ENCODE peak calls at places on chromosomes 12 and 14, in five cellular contexts. M is K562, S is body of pancreas, B is HCT116, R is uterus. W is an unnamed sample.

GRCh38 chr14:92122351-92122677 is 545 bp downstream of the CPSF2 start:
- DNase-seq in R (peak; percentile 20), M (no peak), B (no peak), S (no peak), W (no peak)

GRCh38 chr14:69708586-69709169 is 58.3 kb upstream of the SRSF5 start:
- DNase-seq in B (no peak), M (no peak), S (no peak), R (no peak), W (no peak)

GRCh38 chr14:24418492-24418873 is 11.0 kb downstream of the CBLN3 start:
- DNase-seq in R (no peak), M (no peak), B (no peak), S (peak; percentile 97), W (no peak)

GRCh38 chr12:25958254-25959068 is at the start of gene RASSF8:
- DNase-seq in S (peak; percentile 74), B (no peak), M (peak; percentile 82), R (peak; percentile 72), W (peak; percentile 84)

GRCh38 chr12:46964496-46965098 is 114.8 kb upstream of the PCED1B start:
- DNase-seq in B (no peak), S (peak; percentile 30), R (no peak), M (no peak), W (no peak)

GRCh38 chr14:60753264-60754126 is 18.9 kb downstream of the MNAT1 start:
- DNase-seq in M (no peak), S (no peak), B (no peak), R (no peak), W (no peak)

GRCh38 chr14:83873626-83874025 is 1656.3 kb upstream of the FLRT2 start:
- DNase-seq in R (no peak), B (no peak), M (no peak), S (no peak), W (no peak)

GRCh38 chr14:102629700-102630365 is 37.4 kb downstream of the RCOR1 start:
- DNase-seq in S (no peak), M (no peak), B (no peak), R (no peak), W (no peak)

GRCh38 chr12:132568301-132568700 is 42.1 kb downstream of the LRCOL1 start:
- DNase-seq in M (no peak), R (no peak), B (no peak), S (no peak), W (no peak)

GRCh38 chr12:110256780-110257431 is 24.1 kb upstream of the ATP2A2 start:
- DNase-seq in M (no peak), R (peak; percentile 39), S (peak; percentile 30), B (no peak), W (no peak)

GRCh38 chr12:18123707-18124106 is 33.7 kb upstream of the RERGL start:
- DNase-seq in S (no peak), M (no peak), B (no peak), R (no peak), W (no peak)

GRCh38 chr14:100775351-100775830 is 48.7 kb downstream of the DLK1 start:
- DNase-seq in R (no peak), M (no peak), B (no peak), S (no peak), W (peak; percentile 65)

GRCh38 chr12:2629051-2629450 is 165.7 kb upstream of the FKBP4 start:
- DNase-seq in M (no peak), R (no peak), B (no peak), S (no peak), W (no peak)

GRCh38 chr12:89544027-89544426 is 18.2 kb upstream of the POC1B start:
- DNase-seq in M (no peak), S (no peak), B (no peak), R (no peak), W (no peak)

GRCh38 chr12:128767518-128767917 is 56.2 kb downstream of the SLC15A4 start:
- DNase-seq in B (no peak), M (no peak), S (no peak), R (no peak), W (no peak)

GRCh38 chr14:35339761-35340406 is 47.7 kb downstream of the PSMA6 start:
- DNase-seq in M (no peak), R (no peak), B (no peak), S (no peak), W (peak; percentile 88)

GRCh38 chr14:35340616-35341453 is 48.7 kb downstream of the PSMA6 start:
- DNase-seq in B (no peak), S (no peak), M (no peak), R (no peak), W (no peak)

GRCh38 chr14:35342160-35343010 is 50.2 kb downstream of the PSMA6 start:
- DNase-seq in R (peak; percentile 60), B (no peak), M (no peak), S (peak; percentile 79), W (no peak)

GRCh38 chr14:35343709-35344474 is 51.7 kb downstream of the PSMA6 start:
- DNase-seq in B (no peak), M (no peak), S (no peak), R (no peak), W (no peak)

GRCh38 chr14:35341454-35342159 is 49.4 kb downstream of the PSMA6 start:
- DNase-seq in S (peak; percentile 100), R (peak; percentile 95), B (peak; percentile 45), M (no peak), W (peak; percentile 94)
- H3K4me1 ChIP-seq in S (peaks cover 48% of the 10 kb centered on the region), R (peaks cover 19% of the 10 kb centered on the region), B (peaks cover 33% of the 10 kb centered on the region), M (peaks cover 33% of the 10 kb centered on the region), W (peaks cover 75% of the 10 kb centered on the region)

DNA sequence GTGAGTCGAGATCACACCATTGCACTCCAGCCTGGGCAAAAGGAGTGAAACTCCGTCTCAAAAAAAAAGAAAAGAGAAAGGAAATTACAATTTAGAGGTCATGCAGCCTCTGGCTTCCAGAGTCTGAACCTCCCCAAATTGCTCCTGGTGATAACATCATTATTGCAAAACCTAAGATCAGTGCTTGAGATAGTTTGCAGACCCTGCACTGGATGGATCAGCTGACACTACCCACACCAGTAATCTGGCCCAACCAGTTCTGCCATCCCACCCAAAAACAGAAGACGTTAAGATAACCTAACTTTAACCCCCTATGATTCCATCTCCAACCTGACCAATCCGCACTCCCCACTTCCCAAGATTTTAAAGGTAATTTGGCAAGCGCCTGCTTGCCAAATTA is 353.7 kb upstream of the DIO2 start:
- DNase-seq in S (no peak), B (no peak), R (no peak), M (no peak), W (no peak)
- TF ChIP-seq POLR2A in S (no peak), B (no peak), R (no peak), M (no peak), W (no peak)

GRCh38 chr12:120259418-120260202 is 5.9 kb downstream of the PXN start:
- DNase-seq in R (no peak), B (no peak), M (no peak), S (no peak), W (no peak)

GRCh38 chr12:120260607-120261006 is 4.9 kb downstream of the PXN start:
- DNase-seq in S (no peak), R (no peak), M (no peak), B (no peak), W (no peak)

GRCh38 chr12:120258323-120258896 is 7.1 kb downstream of the PXN start:
- DNase-seq in B (no peak), S (no peak), R (no peak), M (no peak), W (no peak)

GRCh38 chr12:120254809-120255208 is 10.7 kb downstream of the PXN start:
- DNase-seq in S (no peak), M (no peak), R (no peak), B (no peak), W (no peak)

DNA sequence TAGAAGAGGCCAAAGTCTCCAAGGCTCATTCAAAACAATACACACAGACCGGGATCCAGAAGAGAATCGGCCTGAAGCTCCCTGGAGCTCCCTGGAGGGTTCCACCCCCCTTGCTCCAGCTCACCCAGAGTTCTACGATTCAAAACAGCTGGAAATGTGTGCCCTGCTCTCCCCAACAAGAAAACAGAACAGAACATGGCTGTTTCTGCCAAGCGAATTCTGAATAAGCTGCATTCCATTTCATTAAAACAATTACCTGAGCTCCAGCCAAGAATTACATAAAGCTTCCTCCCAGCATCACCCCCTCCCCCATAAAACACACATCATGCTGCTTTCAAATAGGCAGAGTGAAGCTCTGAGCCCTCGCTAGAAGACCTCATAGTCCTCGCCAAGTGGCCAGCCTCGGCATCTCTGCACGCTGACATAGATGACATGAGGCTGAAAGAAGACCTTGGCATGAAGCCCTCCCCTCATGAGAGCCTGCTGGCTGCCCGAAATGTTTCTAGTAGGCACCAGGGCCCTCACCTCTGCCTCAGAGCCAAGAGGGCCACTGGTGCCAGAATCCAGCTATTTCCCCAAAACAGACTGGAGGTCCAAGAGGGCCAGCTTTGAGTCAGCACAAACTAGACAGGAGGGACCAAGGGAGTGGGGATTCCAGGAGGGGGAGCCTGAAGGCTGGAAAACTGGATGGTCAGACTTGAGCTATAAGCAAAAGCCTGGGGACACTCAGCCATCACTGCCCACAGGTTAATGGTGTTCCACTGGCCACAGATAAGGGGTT is 8.3 kb downstream of the PXN start:
- DNase-seq in M (no peak), B (no peak), R (peak; percentile 78), S (peak; percentile 72), W (no peak)
- H3K4me1 ChIP-seq in M (peaks cover 12% of the 10 kb centered on the region), B (peaks cover 67% of the 10 kb centered on the region), R (no peaks in the 10 kb centered on the region), S (peaks cover 64% of the 10 kb centered on the region), W (peaks cover 47% of the 10 kb centered on the region)

GRCh38 chr14:77707724-77708408 is at the start of the genes ALKBH1 and SLIRP:
- DNase-seq in M (peak; percentile 66), B (peak; percentile 59), S (peak; percentile 82), R (peak; percentile 84), W (peak; percentile 95)
- TF ChIP-seq POLR2A in M (peak; percentile 96), B (peak; percentile 94), S (peak; percentile 81), R (no peak), W (peak; percentile 31)

GRCh38 chr14:65329481-65329880 is 83.0 kb upstream of the FUT8 start:
- DNase-seq in M (no peak), B (no peak), R (no peak), S (no peak), W (no peak)

GRCh38 chr14:65331652-65332051 is 80.9 kb upstream of the FUT8 start:
- DNase-seq in M (no peak), R (no peak), S (no peak), B (no peak), W (no peak)

GRCh38 chr14:65332141-65332871 is 80.2 kb upstream of the FUT8 start:
- DNase-seq in R (no peak), B (no peak), M (no peak), S (no peak), W (no peak)

GRCh38 chr14:65330416-65330815 is 82.1 kb upstream of the FUT8 start:
- DNase-seq in M (no peak), B (no peak), S (no peak), R (no peak), W (no peak)

DNA sequence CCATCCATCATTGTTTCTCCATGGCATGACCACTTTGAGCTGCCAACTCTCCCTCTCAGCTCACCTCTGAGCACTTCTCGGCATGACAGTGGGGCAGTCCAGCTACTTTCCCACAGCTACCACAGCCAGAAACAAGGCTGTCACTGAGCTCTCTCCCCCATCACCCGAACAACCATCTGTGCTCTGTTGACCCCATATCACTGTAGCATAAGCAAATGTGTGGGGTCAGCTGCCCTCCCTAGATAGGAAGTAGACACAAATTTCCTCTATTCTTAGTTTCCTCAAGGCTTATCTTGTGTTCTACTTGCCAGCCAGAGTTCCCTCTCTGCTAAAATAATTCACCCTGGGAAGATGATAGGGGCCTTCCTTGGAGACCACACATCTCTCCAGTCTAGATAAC is 82.6 kb upstream of the FUT8 start:
- DNase-seq in R (no peak), S (no peak), M (no peak), B (no peak), W (no peak)
- H3K4me1 ChIP-seq in R (no peaks in the 10 kb centered on the region), S (peaks cover 8% of the 10 kb centered on the region), M (no peaks in the 10 kb centered on the region), B (peaks cover 2% of the 10 kb centered on the region), W (peaks cover 44% of the 10 kb centered on the region)